ENCODE peak calls at places on chromosomes 16 and 17, in six cellular contexts. K is prostate gland, B is stomach, P is transverse colon, Z is testis, N is IMR-90. L is an unnamed sample.

GRCh38 chr17:57986841-57987581 is 1.0 kb downstream of the VEZF1 start:
- DNase-seq in B (peak; percentile 46), K (peak; percentile 37), P (peak; percentile 46), N (peak; percentile 91), Z (peak; percentile 58), L (peak; percentile 52)

GRCh38 chr17:8719291-8720246 is 25.1 kb downstream of the CCDC42 start:
- DNase-seq in K (no peak), P (no peak), N (no peak), B (no peak), Z (no peak), L (no peak)

GRCh38 chr16:2501938-2502900 is 11.5 kb upstream of the ATP6V0C start:
- DNase-seq in K (no peak), N (no peak), P (no peak), B (no peak), Z (no peak), L (no peak)

GRCh38 chr16:66569131-66569530 is 2.9 kb downstream of the CMTM1 start:
- DNase-seq in N (peak; percentile 87), Z (no peak), P (no peak), B (no peak), K (no peak), L (no peak)

GRCh38 chr17:1713160-1713877 is 3.1 kb upstream of the TLCD2 start:
- DNase-seq in K (no peak), P (no peak), Z (no peak), B (no peak), N (no peak), L (no peak)

GRCh38 chr17:44219126-44219635 is 294 bp downstream of the UBTF start:
- DNase-seq in N (peak; percentile 65), P (peak; percentile 69), B (peak; percentile 71), Z (peak; percentile 56), K (peak; percentile 42), L (peak; percentile 72)

GRCh38 chr17:50123649-50124349 is 6.2 kb downstream of the SAMD14 start:
- DNase-seq in B (no peak), N (peak; percentile 46), K (no peak), P (no peak), Z (no peak), L (peak; percentile 51)

GRCh38 chr16:84096447-84097005 is 20.2 kb downstream of the MBTPS1 start:
- DNase-seq in K (peak; percentile 72), P (peak; percentile 49), Z (no peak), N (no peak), B (peak; percentile 48), L (peak; percentile 27)

GRCh38 chr17:57009737-57010445 is 32.0 kb downstream of the SCPEP1 start:
- DNase-seq in K (peak; percentile 33), N (peak; percentile 47), P (peak; percentile 73), Z (peak; percentile 53), B (peak; percentile 69), L (peak; percentile 59)

GRCh38 chr16:912684-913613 is 57.8 kb downstream of the LMF1 start:
- DNase-seq in K (no peak), B (peak; percentile 80), N (no peak), Z (peak; percentile 31), P (no peak), L (peak; percentile 76)

GRCh38 chr17:9291912-9292562 is 270.7 kb downstream of the NTN1 start:
- DNase-seq in N (peak; percentile 25), K (peak; percentile 46), Z (peak; percentile 34), P (peak; percentile 43), B (peak; percentile 42), L (peak; percentile 32)

GRCh38 chr16:50474138-50474537 is 74.1 kb upstream of the NKD1 start:
- DNase-seq in P (no peak), B (no peak), K (no peak), Z (no peak), N (no peak), L (no peak)

DNA sequence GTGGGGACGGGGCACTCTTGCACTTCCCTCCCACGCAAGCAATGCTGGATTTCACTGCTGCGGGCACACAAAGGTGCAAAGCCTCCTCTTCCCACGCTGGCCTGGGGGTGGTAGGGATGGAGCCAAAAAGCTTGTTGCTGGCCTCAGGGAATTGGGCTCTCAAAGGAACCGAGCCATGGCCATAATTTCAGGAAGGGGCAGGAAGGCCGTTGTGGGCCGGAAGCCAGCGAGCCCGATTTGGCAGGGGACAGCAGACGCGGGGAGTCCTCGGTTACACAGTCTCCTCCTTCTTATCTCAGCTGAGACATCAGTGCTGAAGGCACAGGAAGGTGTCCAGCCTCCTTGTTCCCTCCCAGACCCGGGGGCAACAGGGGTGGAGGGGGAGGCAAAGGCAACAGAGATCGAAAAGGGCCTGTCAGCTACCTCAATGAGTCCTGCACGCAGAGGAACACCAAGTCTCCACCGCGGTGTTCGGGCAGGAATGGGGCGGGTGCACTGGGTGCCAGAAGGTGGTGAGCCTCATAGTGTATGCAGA is 59.5 kb downstream of the SLFN11 start:
- DNase-seq in K (no peak), Z (no peak), N (no peak), B (no peak), P (peak; percentile 14), L (peak; percentile 12)
- H3K27ac ChIP-seq in K (no peak overlapping the region), Z (peak overlapping the region; percentile 55), N (no peak overlapping the region), B (peak overlapping the region; percentile 46), P (peak overlapping the region; percentile 45), L (no peak overlapping the region)

GRCh38 chr17:14451729-14452191 is 150.9 kb downstream of the HS3ST3B1 start:
- DNase-seq in B (no peak), P (no peak), K (no peak), N (peak; percentile 7), Z (no peak), L (no peak)
- TF ChIP-seq POLR2A in B (no peak), P (no peak), K (no peak), N (no peak), Z (no peak), L (no peak)

GRCh38 chr17:27984816-27985215 is 57.7 kb upstream of the NLK start:
- DNase-seq in K (no peak), B (no peak), P (no peak), N (no peak), Z (no peak), L (no peak)
- H3K4me3 ChIP-seq in K (no peak overlapping the region), B (no peak overlapping the region), P (no peak overlapping the region), N (no peak overlapping the region), Z (no peak overlapping the region), L (no peak overlapping the region)

GRCh38 chr16:86429663-86430062 is 80.7 kb upstream of the FOXF1 start:
- DNase-seq in K (no peak), P (no peak), B (no peak), Z (no peak), N (no peak), L (no peak)

GRCh38 chr16:86430814-86431213 is 79.5 kb upstream of the FOXF1 start:
- DNase-seq in N (peak; percentile 46), K (no peak), P (no peak), B (no peak), Z (no peak), L (no peak)

GRCh38 chr16:86431540-86431939 is 78.8 kb upstream of the FOXF1 start:
- DNase-seq in N (no peak), K (no peak), B (no peak), Z (no peak), P (no peak), L (no peak)

GRCh38 chr16:86432048-86432447 is 78.3 kb upstream of the FOXF1 start:
- DNase-seq in P (no peak), B (no peak), N (no peak), K (no peak), Z (no peak), L (no peak)

DNA sequence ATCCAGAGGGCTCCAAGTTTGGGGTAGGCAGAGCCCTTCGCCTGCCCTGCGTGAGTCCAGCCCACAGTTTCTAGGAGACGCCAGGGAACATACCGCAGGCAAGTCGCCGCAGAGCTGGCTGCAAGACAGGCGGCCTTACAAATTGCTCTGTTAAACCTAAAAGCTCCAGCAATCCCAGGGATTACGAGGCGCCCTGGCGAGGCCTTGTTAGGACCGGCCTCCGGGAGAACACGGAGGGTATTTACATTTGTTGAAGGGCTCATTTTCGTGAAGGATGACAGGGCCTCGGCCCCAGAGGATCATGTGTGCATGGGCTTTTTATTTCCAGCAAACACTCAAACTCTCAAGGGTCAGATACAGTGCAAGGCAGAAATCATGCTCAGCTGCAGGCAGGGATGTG is 77.6 kb upstream of the FOXF1 start:
- DNase-seq in N (no peak), K (no peak), Z (no peak), B (peak; percentile 32), P (peak; percentile 48), L (no peak)
- H3K27ac ChIP-seq in N (no peak overlapping the region), K (no peak overlapping the region), Z (no peak overlapping the region), B (peak overlapping the region; percentile 86), P (peak overlapping the region; percentile 85), L (no peak overlapping the region)

DNA sequence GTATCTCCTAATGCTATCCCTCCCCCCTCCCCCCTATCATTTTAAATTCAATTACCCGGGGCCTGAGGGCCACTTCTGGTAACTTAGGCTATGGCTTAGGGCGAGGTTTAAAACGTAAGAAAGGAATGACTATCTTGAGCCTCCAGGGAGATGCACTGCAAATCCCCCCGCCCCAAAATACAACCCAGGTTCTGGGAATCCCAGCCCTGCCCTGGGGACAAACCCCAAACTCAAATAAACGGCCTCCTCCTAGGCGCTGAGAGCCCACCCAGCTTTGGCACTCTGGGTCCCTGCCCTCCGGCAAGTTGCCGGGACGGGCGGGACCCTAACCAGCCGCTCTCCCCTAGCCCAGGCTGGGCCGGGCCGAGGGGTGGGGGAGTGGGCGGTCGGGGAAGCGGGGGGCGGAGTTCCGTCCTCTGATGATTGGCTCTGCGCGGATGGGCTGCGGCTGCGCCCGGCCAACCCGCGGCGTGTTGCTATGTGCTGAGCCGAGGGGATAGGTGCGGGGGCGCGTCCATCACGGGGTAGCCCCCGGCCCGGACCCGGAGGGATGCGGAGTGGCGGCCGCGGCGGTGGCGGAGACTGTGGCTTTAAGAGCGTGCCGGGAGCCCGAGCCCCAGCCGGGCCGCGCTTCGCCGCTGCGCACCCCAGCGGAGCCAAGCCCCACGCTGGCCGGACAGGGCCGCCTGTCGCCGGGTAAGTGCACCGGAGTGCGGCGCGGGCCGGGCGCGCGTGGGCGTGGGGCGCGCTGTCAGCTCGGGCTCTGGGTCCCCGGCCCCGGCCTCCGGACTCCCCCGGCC is at the start of gene YPEL2:
- DNase-seq in P (peak; percentile 97), N (peak; percentile 91), Z (peak; percentile 98), K (peak; percentile 98), B (peak; percentile 97), L (peak; percentile 98)
- TF ChIP-seq POLR2A in P (peak; percentile 56), N (no peak), Z (peak; percentile 74), K (peak; percentile 90), B (no peak), L (peak; percentile 90)

DNA sequence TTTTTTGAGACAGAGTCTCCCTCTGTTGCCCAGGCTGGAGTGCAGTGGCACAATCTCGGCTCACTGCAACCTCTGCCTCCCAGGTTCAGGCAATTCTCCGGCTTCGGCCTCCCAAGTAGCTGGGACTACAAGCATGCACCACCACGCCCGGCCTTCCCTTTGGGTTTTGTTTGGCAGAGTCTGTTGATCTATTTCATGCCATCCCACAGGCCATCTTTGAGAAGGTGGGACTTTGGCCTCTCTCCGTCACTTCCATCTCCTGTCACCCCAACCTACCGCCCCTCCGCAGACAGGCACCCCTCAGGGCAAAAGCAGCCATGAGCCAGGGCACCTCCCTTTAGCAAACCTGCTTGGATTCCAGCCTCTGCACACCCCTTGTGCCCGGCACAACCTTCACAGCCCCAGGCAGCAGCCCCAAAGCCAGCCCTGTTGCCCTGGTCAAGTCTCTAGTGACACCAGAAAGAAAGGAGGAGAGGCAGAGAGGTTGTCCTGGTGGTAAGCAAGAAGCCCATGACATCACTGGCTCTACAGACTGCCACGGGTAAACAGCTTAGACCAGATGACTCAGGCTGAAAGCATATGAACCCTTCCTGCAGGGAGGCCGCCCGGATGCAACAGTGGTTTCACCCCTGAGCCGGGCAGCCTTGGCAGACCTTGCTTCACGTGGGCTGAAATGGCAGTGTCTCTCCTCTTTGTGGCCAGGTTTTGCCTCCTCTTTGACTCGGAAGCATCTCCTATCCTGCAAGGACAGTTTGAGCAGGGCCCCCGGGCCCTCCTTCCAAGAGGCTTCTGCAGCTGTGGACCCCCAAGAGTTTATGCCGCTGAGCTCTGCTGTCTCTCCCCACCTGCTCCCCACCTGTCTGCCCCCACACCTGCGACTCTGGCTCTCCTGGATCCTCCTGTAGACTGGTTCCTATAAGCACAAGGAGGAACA is 8.1 kb upstream of the TIMP2 start:
- DNase-seq in B (peak; percentile 64), P (peak; percentile 59), N (peak; percentile 99), Z (no peak), K (no peak), L (peak; percentile 25)
- H3K4me3 ChIP-seq in B (no peak overlapping the region), P (no peak overlapping the region), N (peak overlapping the region; percentile 6), Z (no peak overlapping the region), K (no peak overlapping the region), L (no peak overlapping the region)